ENCODE peak calls at places on chromosome 17, in seven cellular contexts. M is HCT116, D is GM12878, N is SK-N-SH, K is HepG2, C is K562, X is NT2/D1. G is an unnamed sample.

GRCh38 chr17:58539703-58540102 is 25.3 kb upstream of the MTMR4 start:
- DNase-seq in M (no peak), D (no peak), N (no peak), K (no peak), C (no peak), X (no peak), G (no peak)

GRCh38 chr17:33854596-33854995 is 400.5 kb upstream of the CCL2 start:
- DNase-seq in M (no peak), D (no peak), N (no peak), K (no peak), C (no peak), X (no peak), G (no peak)

GRCh38 chr17:57343717-57344116 is 87.4 kb downstream of the MSI2 start:
- DNase-seq in M (no peak), D (no peak), N (no peak), K (no peak), C (no peak), X (no peak), G (no peak)

GRCh38 chr17:46770818-46771600 is 47.5 kb downstream of the WNT3 start:
- DNase-seq in M (no peak), D (no peak), N (peak; percentile 91), K (peak; percentile 50), C (peak; percentile 72), X (no peak), G (peak; percentile 75)

GRCh38 chr17:43620147-43620944 is 41.4 kb downstream of the MEOX1 start:
- DNase-seq in M (no peak), D (no peak), N (no peak), K (no peak), C (no peak), X (no peak), G (no peak)

GRCh38 chr17:6894206-6894528 is 62.6 kb upstream of the TEKT1 start:
- DNase-seq in M (no peak), D (no peak), N (no peak), K (no peak), C (no peak), X (no peak), G (peak; percentile 34)

GRCh38 chr17:74842599-74843351 is 16.9 kb downstream of the GRIN2C start:
- DNase-seq in M (peak; percentile 56), D (no peak), N (peak; percentile 99), K (peak; percentile 52), C (peak; percentile 48), X (no peak), G (no peak)

GRCh38 chr17:64056269-64057005 is 36.0 kb upstream of the ICAM2 start:
- DNase-seq in M (no peak), D (peak; percentile 57), N (no peak), K (no peak), C (no peak), X (peak; percentile 49), G (peak; percentile 54)

GRCh38 chr17:17403899-17404576 is 72.8 kb upstream of the MED9 start:
- DNase-seq in M (no peak), D (no peak), N (peak; percentile 79), K (no peak), C (no peak), X (no peak), G (no peak)

GRCh38 chr17:77619851-77620250 is 338.7 kb upstream of the TNRC6C start:
- DNase-seq in M (no peak), D (no peak), N (no peak), K (no peak), C (no peak), X (no peak), G (no peak)

GRCh38 chr17:6079155-6079554 is 9.0 kb downstream of the WSCD1 start:
- DNase-seq in M (no peak), D (no peak), N (no peak), K (no peak), C (no peak), X (no peak), G (no peak)

GRCh38 chr17:17119533-17119932 is 77.3 kb downstream of the MPRIP start:
- DNase-seq in M (no peak), D (peak; percentile 11), N (no peak), K (no peak), C (no peak), X (no peak), G (no peak)

GRCh38 chr17:16991349-16992009 is 19.6 kb upstream of the TNFRSF13B start:
- DNase-seq in M (peak; percentile 57), D (no peak), N (peak; percentile 91), K (peak; percentile 54), C (peak; percentile 67), X (peak; percentile 43), G (peak; percentile 93)

GRCh38 chr17:83057793-83058477 is 21.5 kb upstream of the METRNL start:
- DNase-seq in M (no peak), D (no peak), N (peak; percentile 21), K (no peak), C (no peak), X (no peak), G (no peak)

GRCh38 chr17:47862621-47863440 is 11.9 kb upstream of the SP6 start:
- DNase-seq in M (peak; percentile 66), D (no peak), N (no peak), K (no peak), C (no peak), X (no peak), G (no peak)

GRCh38 chr17:51165680-51166197 is 472 bp upstream of the NME2 start:
- DNase-seq in M (no peak), D (no peak), N (peak; percentile 67), K (no peak), C (peak; percentile 54), X (no peak), G (no peak)

GRCh38 chr17:41620583-41621434 is 3.6 kb downstream of the KRT17 start:
- DNase-seq in M (no peak), D (no peak), N (no peak), K (no peak), C (no peak), X (no peak), G (no peak)

GRCh38 chr17:42878123-42878880 is 22.3 kb upstream of the G6PC1 start:
- DNase-seq in M (no peak), D (no peak), N (no peak), K (peak; percentile 59), C (no peak), X (peak; percentile 44), G (peak; percentile 87)

GRCh38 chr17:77579131-77579530 is 379.4 kb upstream of the TNRC6C start:
- DNase-seq in M (no peak), D (no peak), N (no peak), K (no peak), C (no peak), X (no peak), G (no peak)

GRCh38 chr17:74515941-74516340 is 15.3 kb downstream of the CD300LB start:
- DNase-seq in M (no peak), D (no peak), N (no peak), K (no peak), C (no peak), X (no peak), G (no peak)

GRCh38 chr17:64420143-64420670 is 28.7 kb upstream of the MILR1 start:
- DNase-seq in M (peak; percentile 81), D (no peak), N (peak; percentile 76), K (peak; percentile 81), C (peak; percentile 83), X (no peak), G (no peak)

GRCh38 chr17:30235386-30236296 is at the start of gene SLC6A4:
- DNase-seq in M (no peak), D (no peak), N (peak; percentile 78), K (no peak), C (no peak), X (no peak), G (no peak)

GRCh38 chr17:51032850-51033249 is 87.8 kb downstream of the SPAG9 start:
- DNase-seq in M (no peak), D (no peak), N (no peak), K (no peak), C (no peak), X (no peak), G (no peak)

GRCh38 chr17:48439473-48439872 is 9.5 kb upstream of the SKAP1 start:
- DNase-seq in M (no peak), D (no peak), N (no peak), K (no peak), C (peak; percentile 60), X (no peak), G (no peak)

GRCh38 chr17:44920565-44920940 is 5.3 kb upstream of the GFAP start:
- DNase-seq in M (no peak), D (no peak), N (no peak), K (no peak), C (no peak), X (no peak), G (no peak)
- TF ChIP-seq YY1 in M (no peak), D (no peak), N (no peak), K (no peak), C (no peak), X (no peak), G (no peak)

GRCh38 chr17:80941171-80941570 is 50.5 kb upstream of the CHMP6 start:
- DNase-seq in M (no peak), D (no peak), N (peak; percentile 36), K (no peak), C (no peak), X (no peak), G (no peak)
- H3K4me1 ChIP-seq in M (no peaks in the 10 kb centered on the region), D (no peaks in the 10 kb centered on the region), N (no peaks in the 10 kb centered on the region), K (no peaks in the 10 kb centered on the region), C (no peaks in the 10 kb centered on the region), X (peaks cover 10% of the 10 kb centered on the region), G (no peaks in the 10 kb centered on the region)

GRCh38 chr17:32274643-32275042 is 9.0 kb downstream of the RHBDL3 start:
- DNase-seq in M (no peak), D (no peak), N (no peak), K (no peak), C (no peak), X (no peak), G (no peak)
- TF ChIP-seq YY1 in M (no peak), D (no peak), N (no peak), K (no peak), C (no peak), X (no peak), G (no peak)

GRCh38 chr17:49667854-49668253 is 10.0 kb downstream of the SPOP start:
- DNase-seq in M (no peak), D (no peak), N (no peak), K (no peak), C (no peak), X (no peak), G (no peak)

GRCh38 chr17:49674507-49674906 is 3.4 kb downstream of the SPOP start:
- DNase-seq in M (no peak), D (no peak), N (no peak), K (no peak), C (no peak), X (no peak), G (no peak)

GRCh38 chr17:49670002-49670401 is 7.9 kb downstream of the SPOP start:
- DNase-seq in M (no peak), D (no peak), N (no peak), K (no peak), C (no peak), X (no peak), G (no peak)

GRCh38 chr17:49676276-49676868 is 1.5 kb downstream of the SPOP start:
- DNase-seq in M (no peak), D (peak; percentile 85), N (no peak), K (no peak), C (peak; percentile 67), X (no peak), G (no peak)

DNA sequence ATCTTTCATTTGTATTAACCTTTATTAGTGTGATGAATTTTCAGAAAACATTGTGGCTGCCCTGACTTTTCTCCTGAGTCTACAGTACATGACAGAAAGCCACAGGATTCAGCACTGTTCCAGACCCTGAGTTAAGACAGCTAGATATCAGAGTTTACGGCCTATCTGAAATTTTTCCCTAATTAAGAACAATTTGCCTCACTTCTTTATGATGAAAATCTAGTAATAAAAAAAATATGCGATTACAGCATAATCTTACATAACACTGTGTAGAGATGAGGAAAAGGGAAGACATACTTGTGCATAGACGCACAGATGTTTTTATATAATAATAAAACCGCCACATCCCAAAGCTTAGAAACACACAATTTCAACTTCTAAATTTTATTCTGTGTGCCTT is 7.3 kb downstream of the SPOP start:
- DNase-seq in M (no peak), D (no peak), N (no peak), K (no peak), C (no peak), X (no peak), G (no peak)
- H3K4me1 ChIP-seq in M (no peaks in the 10 kb centered on the region), D (peaks cover 1% of the 10 kb centered on the region), N (no peaks in the 10 kb centered on the region), K (peaks cover 14% of the 10 kb centered on the region), C (peaks cover 10% of the 10 kb centered on the region), X (no peaks in the 10 kb centered on the region), G (no peaks in the 10 kb centered on the region)

G was measured in H1.